ENCODE peak calls at places on chromosomes 11 and 22, in nine cellular contexts. H is PC-9, F is lower lobe of right lung, P is HFF-Myc, M is Karpas-422, Y is kidney, U is A673, J is OCI-LY7, Z is GM06990. T is an unnamed sample.

GRCh38 chr11:62392944-62393628 is 25.7 kb upstream of the SCGB1A1 start:
- DNase-seq in Y (no peak), U (no peak), J (peak; percentile 55), F (no peak), M (peak; percentile 57), P (no peak), H (peak; percentile 39), Z (no peak), T (no peak)

GRCh38 chr22:41237707-41238569 is 2.8 kb downstream of the CHADL start:
- DNase-seq in P (no peak), M (peak; percentile 95), Y (peak; percentile 91), U (no peak), F (peak; percentile 91), H (peak; percentile 82), Z (peak; percentile 86), J (peak; percentile 79), T (no peak)

GRCh38 chr22:43109921-43110443 is 568 bp upstream of the BIK start:
- DNase-seq in P (no peak), F (no peak), H (no peak), Y (no peak), U (no peak), J (no peak), M (no peak), Z (no peak), T (no peak)

GRCh38 chr11:1888347-1888753 is 3.3 kb downstream of the PRR33 start:
- DNase-seq in M (no peak), P (no peak), Y (peak; percentile 68), Z (no peak), U (no peak), J (no peak), H (no peak), F (no peak), T (no peak)

GRCh38 chr11:29261831-29262230 is 755.0 kb downstream of the KCNA4 start:
- DNase-seq in F (no peak), Z (no peak), P (no peak), J (no peak), Y (peak; percentile 18), M (no peak), U (no peak), H (no peak), T (no peak)

GRCh38 chr11:30760341-30760740 is 174.2 kb upstream of the MPPED2 start:
- DNase-seq in J (no peak), Y (no peak), F (no peak), H (no peak), U (no peak), Z (no peak), P (no peak), M (no peak), T (no peak)

GRCh38 chr11:67357831-67358555 is 4.6 kb upstream of the POLD4 start:
- DNase-seq in F (no peak), J (no peak), Z (no peak), U (no peak), P (no peak), M (peak; percentile 38), H (peak; percentile 59), Y (no peak), T (no peak)

GRCh38 chr22:46149493-46149997 is 781 bp upstream of the PPARA start:
- DNase-seq in Z (no peak), H (peak; percentile 63), J (peak; percentile 10), M (peak; percentile 65), P (no peak), U (no peak), Y (peak; percentile 91), F (peak; percentile 73), T (peak; percentile 20)

GRCh38 chr11:133898770-133899115 is 53.4 kb upstream of the SPATA19 start:
- DNase-seq in J (no peak), Z (no peak), P (no peak), F (peak; percentile 8), M (no peak), Y (no peak), H (no peak), U (no peak), T (no peak)

GRCh38 chr11:66337103-66337899 is 1.1 kb upstream of the RIN1 start:
- DNase-seq in P (no peak), Y (peak; percentile 72), H (no peak), F (peak; percentile 46), J (no peak), M (no peak), U (no peak), Z (no peak), T (peak; percentile 57)

GRCh38 chr22:46563381-46564083 is 26.1 kb upstream of the CELSR1 start:
- DNase-seq in F (peak; percentile 86), U (peak; percentile 77), Z (peak; percentile 80), P (no peak), Y (peak; percentile 91), J (peak; percentile 85), M (peak; percentile 93), H (peak; percentile 70), T (no peak)

GRCh38 chr11:47768090-47768620 is 1.0 kb upstream of the FNBP4 start:
- DNase-seq in P (peak; percentile 60), J (peak; percentile 49), Y (peak; percentile 85), U (peak; percentile 94), H (peak; percentile 70), F (peak; percentile 82), Z (peak; percentile 29), M (peak; percentile 70), T (peak; percentile 79)

GRCh38 chr11:7630002-7630401 is 43.3 kb downstream of the CYB5R2 start:
- DNase-seq in P (no peak), Z (no peak), Y (no peak), F (no peak), H (no peak), U (no peak), M (no peak), J (no peak), T (no peak)

GRCh38 chr22:38792833-38793232 is 1.1 kb downstream of the DNAL4 start:
- DNase-seq in P (no peak), H (no peak), F (no peak), M (no peak), J (no peak), Y (no peak), Z (no peak), U (no peak), T (no peak)

GRCh38 chr22:41857160-41857859 is 24.4 kb downstream of the SREBF2 start:
- DNase-seq in J (peak; percentile 81), M (peak; percentile 84), U (peak; percentile 57), F (no peak), P (peak; percentile 43), H (peak; percentile 67), Z (peak; percentile 78), Y (no peak), T (peak; percentile 41)

GRCh38 chr22:29605236-29605850 is 1.9 kb downstream of the NF2 start:
- DNase-seq in H (no peak), Z (no peak), Y (no peak), P (no peak), J (no peak), F (no peak), M (no peak), U (no peak), T (no peak)
- H3K4me3 ChIP-seq in H (peak overlapping the region; percentile 90), Z (no peak overlapping the region), Y (no peak overlapping the region), P (peak overlapping the region; percentile 96), J (no peak overlapping the region), F (peak overlapping the region; percentile 96), M (peak overlapping the region; percentile 93), U (peak overlapping the region; percentile 94), T (peak overlapping the region; percentile 88)

DNA sequence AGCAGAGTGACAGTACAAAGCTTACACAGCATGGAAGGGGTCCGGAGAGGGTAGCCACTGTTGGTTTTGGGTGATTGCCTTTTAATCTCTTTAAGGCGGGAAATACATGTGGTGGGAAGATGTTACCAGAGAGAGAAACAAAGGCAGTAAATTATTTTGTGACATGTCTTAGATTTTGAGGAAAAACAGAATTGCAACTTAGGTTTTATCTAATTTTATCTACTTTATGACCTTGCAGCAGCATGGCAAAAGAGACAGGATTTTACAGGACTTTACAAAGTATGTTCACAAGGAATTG is 1.9 kb downstream of the IFITM2 start:
- DNase-seq in Z (no peak), M (no peak), U (no peak), F (no peak), H (no peak), Y (no peak), J (no peak), P (no peak), T (no peak)
- H3K4me3 ChIP-seq in Z (peak overlapping the region; percentile 55), M (no peak overlapping the region), U (no peak overlapping the region), F (peak overlapping the region; percentile 66), H (no peak overlapping the region), Y (peak overlapping the region; percentile 89), J (no peak overlapping the region), P (peak overlapping the region; percentile 79), T (no peak overlapping the region)

GRCh38 chr11:121560251-121560650 is 107.5 kb upstream of the SORL1-AS1 start:
- DNase-seq in H (no peak), Z (no peak), U (no peak), F (no peak), Y (no peak), P (no peak), M (no peak), J (no peak), T (no peak)

GRCh38 chr11:121557348-121557747 is 104.6 kb upstream of the SORL1-AS1 start:
- DNase-seq in Z (peak; percentile 62), U (no peak), J (no peak), P (no peak), F (no peak), Y (no peak), H (no peak), M (no peak), T (no peak)

GRCh38 chr11:121561240-121561639 is 108.5 kb upstream of the SORL1-AS1 start:
- DNase-seq in Z (no peak), P (no peak), J (no peak), Y (no peak), H (no peak), U (no peak), M (no peak), F (no peak), T (no peak)

GRCh38 chr11:121561716-121562115 is 108.9 kb upstream of the SORL1-AS1 start:
- DNase-seq in J (no peak), U (no peak), P (no peak), Z (no peak), F (no peak), Y (no peak), M (no peak), H (no peak), T (no peak)

DNA sequence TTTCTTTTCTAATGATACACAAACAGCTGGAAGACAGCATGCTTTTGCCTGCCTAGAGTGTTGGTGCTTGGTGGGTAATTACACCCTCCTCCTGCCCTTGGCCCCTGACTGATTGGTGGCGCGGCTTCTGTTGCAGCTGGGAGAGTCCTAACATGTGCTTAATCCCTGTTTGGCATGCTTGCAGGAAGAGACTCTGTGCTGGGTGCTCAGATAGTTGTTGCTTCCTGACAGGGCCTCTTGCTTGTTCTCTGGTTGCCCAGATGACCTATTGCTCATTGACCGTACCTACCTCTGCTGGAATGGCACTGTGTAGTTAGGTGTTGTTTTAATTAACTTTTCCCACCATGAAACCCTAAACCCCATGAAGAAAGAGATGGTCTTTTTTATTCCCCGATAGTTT is 107.0 kb upstream of the SORL1-AS1 start:
- DNase-seq in P (no peak), J (no peak), H (no peak), Z (no peak), U (no peak), M (no peak), F (no peak), Y (no peak), T (no peak)
- H3K4me3 ChIP-seq in P (no peak overlapping the region), J (no peak overlapping the region), H (no peak overlapping the region), Z (no peak overlapping the region), U (no peak overlapping the region), M (no peak overlapping the region), F (no peak overlapping the region), Y (no peak overlapping the region), T (no peak overlapping the region)

DNA sequence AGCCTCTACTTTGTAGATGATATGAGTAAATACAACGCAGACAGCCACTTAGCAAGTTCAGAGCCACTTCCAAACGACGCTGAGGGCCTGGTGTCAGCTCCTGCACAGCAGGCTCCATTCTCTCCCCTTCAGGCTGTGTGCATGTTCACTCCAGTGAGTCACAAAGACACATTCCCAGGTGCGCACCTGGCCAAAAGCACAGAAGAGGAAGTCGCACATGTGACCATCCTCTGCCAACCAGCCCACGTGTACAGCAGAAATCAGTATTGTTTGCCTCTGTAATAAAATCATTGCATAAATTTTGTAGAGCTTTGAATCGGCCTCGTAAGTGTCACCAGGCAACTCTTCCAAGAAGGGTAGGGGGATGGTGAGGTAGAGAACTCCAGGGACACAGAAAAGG is 19.5 kb upstream of the TPH1 start:
- DNase-seq in H (no peak), P (no peak), J (peak; percentile 83), F (no peak), M (no peak), Z (no peak), U (no peak), Y (no peak), T (no peak)
- H3K4me3 ChIP-seq in H (no peak overlapping the region), P (no peak overlapping the region), J (no peak overlapping the region), F (no peak overlapping the region), M (no peak overlapping the region), Z (no peak overlapping the region), U (no peak overlapping the region), Y (no peak overlapping the region), T (no peak overlapping the region)